ENCODE peak calls at places on chromosomes 16 and 17, in four cellular contexts. X is H1, Y is trophoblast cell, G is mesendoderm. P is an unnamed sample.

GRCh38 chr17:59505610-59506276 is 59.7 kb upstream of the DHX40 start:
- DNase-seq in X (no peak), Y (peak), G (peak), P (peak)

GRCh38 chr17:6474906-6475305 is 30.7 kb downstream of the PIMREG start:
- DNase-seq in X (no peak), G (no peak), Y (peak), P (no peak)

GRCh38 chr17:45311762-45312476 is 4.9 kb downstream of the MAP3K14 start:
- DNase-seq in Y (peak), G (peak), X (no peak), P (peak)

GRCh38 chr17:40915199-40915661 is 22.2 kb downstream of the KRT23 start:
- DNase-seq in X (no peak), G (peak), Y (peak), P (peak)

GRCh38 chr17:42775534-42776098 is 2.4 kb downstream of the VPS25 start:
- DNase-seq in Y (no peak), X (no peak), G (peak), P (peak)

GRCh38 chr17:29760279-29760721 is 137.6 kb upstream of the CORO6 start:
- DNase-seq in X (no peak), Y (peak), G (peak), P (peak)

GRCh38 chr16:89710709-89711564 is 9.4 kb upstream of the SPATA2L start:
- DNase-seq in X (no peak), Y (no peak), G (peak), P (no peak)

GRCh38 chr17:6477831-6478383 is 33.7 kb downstream of the PIMREG start:
- DNase-seq in X (no peak), G (no peak), Y (no peak), P (no peak)

GRCh38 chr16:78163772-78164391 is 64.4 kb downstream of the WWOX start:
- DNase-seq in X (peak), G (no peak), Y (no peak), P (no peak)

GRCh38 chr17:34637548-34638525 is 58.5 kb downstream of the TMEM132E start:
- DNase-seq in Y (peak), G (peak), X (peak), P (peak)
- H2BK120ac ChIP-seq in Y (no peak), G (no peak), X (no peak), P (no peak)

DNA sequence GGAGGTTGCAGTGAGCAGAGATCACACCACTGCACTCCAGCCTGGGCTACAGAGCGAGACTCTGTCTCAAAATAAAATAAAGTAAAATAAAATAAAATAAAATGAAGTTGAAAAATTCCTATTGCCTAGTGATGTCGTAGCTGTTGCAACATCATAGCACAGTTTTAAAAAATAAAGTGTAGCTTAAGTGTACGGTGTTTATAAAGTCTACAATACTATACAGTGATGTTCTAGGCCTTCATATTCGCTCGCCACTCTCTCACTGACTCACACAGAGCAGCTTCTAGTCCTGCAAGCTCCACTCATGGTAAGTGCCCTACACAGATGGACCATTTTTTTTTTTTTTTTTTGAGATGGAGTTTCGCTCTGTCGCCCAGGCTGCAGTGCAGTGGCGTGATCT is 43.5 kb upstream of the MNT start:
- DNase-seq in G (no peak), Y (no peak), X (no peak), P (peak)
- H3K4me2 ChIP-seq in G (no peak), Y (no peak), X (no peak), P (no peak)

GRCh38 chr16:86296263-86296662 is 214.1 kb upstream of the FOXF1 start:
- DNase-seq in Y (no peak), X (no peak), G (no peak), P (no peak)
- H3K23ac ChIP-seq in Y (no peak), X (no peak), G (no peak), P (peak)

GRCh38 chr16:57003439-57004386 is 14.4 kb downstream of the NLRC5 start:
- DNase-seq in Y (no peak), X (no peak), G (no peak), P (no peak)
- H2BK120ac ChIP-seq in Y (no peak), X (no peak), G (no peak), P (no peak)

GRCh38 chr17:49993423-49994037 is 1.5 kb downstream of the DLX3 start:
- DNase-seq in Y (no peak), G (peak), X (peak), P (no peak)
- H3K4me2 ChIP-seq in Y (peak), G (peak), X (peak), P (peak)

GRCh38 chr17:48770954-48771353 is 42.4 kb upstream of the HOXB13 start:
- DNase-seq in G (no peak), X (no peak), Y (no peak), P (no peak)
- H3K23ac ChIP-seq in G (no peak), X (no peak), Y (no peak), P (no peak)

GRCh38 chr17:77468897-77469296 is 328.1 kb downstream of the SEC14L1 start:
- DNase-seq in X (no peak), Y (no peak), G (no peak), P (no peak)
- H2BK120ac ChIP-seq in X (no peak), Y (no peak), G (no peak), P (no peak)

DNA sequence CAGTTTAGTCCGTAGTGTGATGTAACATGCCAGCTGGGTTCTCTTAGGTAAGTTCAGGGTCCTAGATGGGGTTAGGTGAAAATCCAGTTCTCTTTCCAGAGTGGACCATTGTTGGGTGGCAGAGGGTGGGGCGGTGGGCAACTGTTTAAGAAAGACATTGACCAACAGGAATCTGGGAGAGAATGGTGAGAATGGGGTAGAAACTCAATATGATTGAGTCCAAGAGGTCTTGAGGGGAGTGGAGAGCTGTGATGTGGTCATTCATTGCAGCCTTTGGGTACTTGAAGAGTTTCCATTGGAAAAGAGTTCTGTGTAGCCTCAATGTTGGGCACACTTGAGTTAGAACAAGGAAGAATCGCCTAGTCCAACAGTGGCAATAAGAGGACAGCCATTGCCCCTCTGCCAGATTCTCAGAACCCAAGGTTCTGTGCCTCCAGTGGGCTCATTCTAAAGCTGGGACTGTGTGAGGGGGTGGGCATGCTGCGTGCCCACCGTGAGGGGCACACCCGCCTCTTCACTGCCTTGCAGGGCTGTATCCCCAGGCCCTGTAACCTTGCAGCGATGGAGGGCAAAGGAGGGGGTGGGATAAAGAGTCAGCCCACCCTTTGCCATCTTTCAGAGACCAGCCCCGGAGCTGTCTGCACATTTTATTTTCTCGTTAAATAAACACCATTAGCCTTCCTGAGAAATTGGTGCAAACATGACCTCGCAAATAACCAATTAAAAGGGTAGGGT is 208.1 kb downstream of the CCDC182 start:
- DNase-seq in G (no peak), Y (no peak), X (no peak), P (no peak)
- H3K4me2 ChIP-seq in G (no peak), Y (no peak), X (no peak), P (no peak)

GRCh38 chr17:3794890-3795757 is 5.9 kb downstream of the ITGAE start:
- DNase-seq in G (no peak), X (no peak), Y (no peak), P (peak)
- H3K23ac ChIP-seq in G (no peak), X (no peak), Y (no peak), P (no peak)

DNA sequence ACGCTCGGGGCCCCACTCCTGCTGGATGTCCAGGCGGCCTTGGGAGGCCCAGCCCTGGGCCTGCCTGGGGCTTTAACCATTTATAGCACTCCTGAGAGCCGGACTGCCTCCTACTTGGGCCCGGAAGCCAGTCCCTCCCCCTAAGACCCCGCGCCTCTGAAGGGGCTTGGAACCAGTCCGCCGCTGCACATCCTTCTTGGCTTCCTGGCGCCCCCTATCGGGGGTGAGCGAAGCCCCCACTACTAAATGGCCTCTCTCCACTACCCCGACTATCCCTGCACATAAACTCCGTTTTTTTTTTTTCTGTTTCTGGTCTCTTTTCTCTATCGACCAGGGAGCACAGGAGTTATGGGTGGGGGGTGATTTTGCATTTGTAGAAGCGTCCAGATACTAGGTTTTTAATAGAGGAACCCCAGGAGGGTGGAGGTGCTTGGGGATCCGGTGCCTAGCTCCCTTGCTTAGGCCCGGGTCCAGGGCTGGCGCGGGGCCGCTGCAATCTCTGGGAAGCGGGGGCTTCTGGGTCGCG is 633 bp upstream of the NOL3 start:
- DNase-seq in Y (no peak), G (peak), X (peak), P (no peak)
- H2BK120ac ChIP-seq in Y (peak), G (no peak), X (no peak), P (peak)